ENCODE peak calls at places on chromosomes 5 and 9, in seven cellular contexts. One of them, this sample, is unnamed.

GRCh38 chr5:138636401-138636944 is 61.3 kb upstream of the HSPA9 start:
- DNase-seq in hypothalamus: no peak
- DNase-seq in Daoy: no peak
- DNase-seq in A549: no peak
- DNase-seq in central memory CD4-positive, alpha-beta T cell: no peak
- DNase-seq in activated T-cell treated with anti-CD3 and anti-CD28 coated beads for 1 hour: no peak
- DNase-seq in HEK293T: no peak
- DNase-seq in this sample: no peak

GRCh38 chr5:32736842-32737241 is 25.7 kb downstream of the NPR3 start:
- DNase-seq in hypothalamus: no peak
- DNase-seq in Daoy: no peak
- DNase-seq in A549: no peak
- DNase-seq in central memory CD4-positive, alpha-beta T cell: no peak
- DNase-seq in activated T-cell treated with anti-CD3 and anti-CD28 coated beads for 1 hour: no peak
- DNase-seq in HEK293T: no peak
- DNase-seq in this sample: no peak

GRCh38 chr5:158644301-158644700 is 455.4 kb downstream of the EBF1 start:
- DNase-seq in hypothalamus: no peak
- DNase-seq in Daoy: peak; percentile 8
- DNase-seq in A549: no peak
- DNase-seq in central memory CD4-positive, alpha-beta T cell: no peak
- DNase-seq in activated T-cell treated with anti-CD3 and anti-CD28 coated beads for 1 hour: no peak
- DNase-seq in HEK293T: no peak
- DNase-seq in this sample: no peak

GRCh38 chr5:142542906-142543305 is 143.0 kb downstream of the FGF1 start:
- DNase-seq in hypothalamus: no peak
- DNase-seq in Daoy: no peak
- DNase-seq in A549: no peak
- DNase-seq in central memory CD4-positive, alpha-beta T cell: no peak
- DNase-seq in activated T-cell treated with anti-CD3 and anti-CD28 coated beads for 1 hour: no peak
- DNase-seq in HEK293T: no peak
- DNase-seq in this sample: no peak

GRCh38 chr5:172322028-172322965 is 38.7 kb upstream of the UBTD2 start:
- DNase-seq in hypothalamus: no peak
- DNase-seq in Daoy: peak; percentile 49
- DNase-seq in A549: no peak
- DNase-seq in central memory CD4-positive, alpha-beta T cell: no peak
- DNase-seq in activated T-cell treated with anti-CD3 and anti-CD28 coated beads for 1 hour: no peak
- DNase-seq in HEK293T: no peak
- DNase-seq in this sample: no peak

GRCh38 chr9:129876815-129877214 is 41.6 kb downstream of the USP20 start:
- DNase-seq in hypothalamus: no peak
- DNase-seq in Daoy: no peak
- DNase-seq in A549: no peak
- DNase-seq in central memory CD4-positive, alpha-beta T cell: no peak
- DNase-seq in activated T-cell treated with anti-CD3 and anti-CD28 coated beads for 1 hour: no peak
- DNase-seq in HEK293T: no peak
- DNase-seq in this sample: peak; percentile 72

GRCh38 chr5:157143127-157143959 is 678 bp upstream of the MED7 start:
- DNase-seq in hypothalamus: peak; percentile 8
- DNase-seq in Daoy: peak; percentile 45
- DNase-seq in A549: peak; percentile 84
- DNase-seq in central memory CD4-positive, alpha-beta T cell: no peak
- DNase-seq in activated T-cell treated with anti-CD3 and anti-CD28 coated beads for 1 hour: peak; percentile 21
- DNase-seq in HEK293T: peak; percentile 45
- DNase-seq in this sample: peak; percentile 51

GRCh38 chr5:9479361-9479760 is 66.5 kb downstream of the SEMA5A start:
- DNase-seq in hypothalamus: no peak
- DNase-seq in Daoy: no peak
- DNase-seq in A549: no peak
- DNase-seq in central memory CD4-positive, alpha-beta T cell: no peak
- DNase-seq in activated T-cell treated with anti-CD3 and anti-CD28 coated beads for 1 hour: no peak
- DNase-seq in HEK293T: no peak
- DNase-seq in this sample: no peak

GRCh38 chr9:111783857-111784256 is 10.9 kb downstream of the SHOC1 start:
- DNase-seq in hypothalamus: no peak
- DNase-seq in Daoy: no peak
- DNase-seq in A549: no peak
- DNase-seq in central memory CD4-positive, alpha-beta T cell: no peak
- DNase-seq in activated T-cell treated with anti-CD3 and anti-CD28 coated beads for 1 hour: no peak
- DNase-seq in HEK293T: no peak
- DNase-seq in this sample: no peak

GRCh38 chr5:112734597-112734996 is 3.1 kb upstream of the APC start:
- DNase-seq in hypothalamus: no peak
- DNase-seq in Daoy: no peak
- DNase-seq in A549: no peak
- DNase-seq in central memory CD4-positive, alpha-beta T cell: no peak
- DNase-seq in activated T-cell treated with anti-CD3 and anti-CD28 coated beads for 1 hour: no peak
- DNase-seq in HEK293T: no peak
- DNase-seq in this sample: no peak

GRCh38 chr9:124760719-124761118 is 10.4 kb downstream of the NR6A1 start:
- DNase-seq in hypothalamus: no peak
- DNase-seq in Daoy: no peak
- DNase-seq in A549: no peak
- DNase-seq in central memory CD4-positive, alpha-beta T cell: no peak
- DNase-seq in activated T-cell treated with anti-CD3 and anti-CD28 coated beads for 1 hour: no peak
- DNase-seq in HEK293T: no peak
- DNase-seq in this sample: no peak

GRCh38 chr5:66945389-66946349 is 250.9 kb downstream of the CD180 start:
- DNase-seq in hypothalamus: no peak
- DNase-seq in Daoy: peak; percentile 47
- DNase-seq in A549: no peak
- DNase-seq in central memory CD4-positive, alpha-beta T cell: no peak
- DNase-seq in activated T-cell treated with anti-CD3 and anti-CD28 coated beads for 1 hour: no peak
- DNase-seq in HEK293T: peak; percentile 26
- DNase-seq in this sample: no peak

GRCh38 chr9:109087795-109088194 is 32.0 kb downstream of the TMEM245 start:
- DNase-seq in hypothalamus: no peak
- DNase-seq in Daoy: no peak
- DNase-seq in A549: no peak
- DNase-seq in central memory CD4-positive, alpha-beta T cell: no peak
- DNase-seq in activated T-cell treated with anti-CD3 and anti-CD28 coated beads for 1 hour: no peak
- DNase-seq in HEK293T: no peak
- DNase-seq in this sample: no peak

GRCh38 chr5:4203146-4203545 is 607.5 kb downstream of the IRX1 start:
- DNase-seq in hypothalamus: no peak
- DNase-seq in Daoy: no peak
- DNase-seq in A549: no peak
- DNase-seq in central memory CD4-positive, alpha-beta T cell: no peak
- DNase-seq in activated T-cell treated with anti-CD3 and anti-CD28 coated beads for 1 hour: no peak
- DNase-seq in HEK293T: no peak
- DNase-seq in this sample: no peak

GRCh38 chr5:61416410-61416809 is 84.4 kb downstream of the ZSWIM6 start:
- DNase-seq in hypothalamus: no peak
- DNase-seq in Daoy: peak; percentile 8
- DNase-seq in A549: no peak
- DNase-seq in central memory CD4-positive, alpha-beta T cell: no peak
- DNase-seq in activated T-cell treated with anti-CD3 and anti-CD28 coated beads for 1 hour: no peak
- DNase-seq in HEK293T: no peak
- DNase-seq in this sample: no peak

GRCh38 chr5:143110591-143110990 is 292.9 kb downstream of the NR3C1 start:
- DNase-seq in hypothalamus: no peak
- DNase-seq in Daoy: no peak
- DNase-seq in A549: no peak
- DNase-seq in central memory CD4-positive, alpha-beta T cell: no peak
- DNase-seq in activated T-cell treated with anti-CD3 and anti-CD28 coated beads for 1 hour: no peak
- DNase-seq in HEK293T: no peak
- DNase-seq in this sample: no peak

GRCh38 chr5:174625591-174626365 is 98.6 kb upstream of the MSX2 start:
- DNase-seq in hypothalamus: no peak
- DNase-seq in Daoy: peak; percentile 37
- DNase-seq in A549: no peak
- DNase-seq in central memory CD4-positive, alpha-beta T cell: no peak
- DNase-seq in activated T-cell treated with anti-CD3 and anti-CD28 coated beads for 1 hour: no peak
- DNase-seq in HEK293T: no peak
- DNase-seq in this sample: no peak

GRCh38 chr5:31983851-31984250 is 190.3 kb downstream of the GOLPH3 start:
- DNase-seq in hypothalamus: no peak
- DNase-seq in Daoy: no peak
- DNase-seq in A549: no peak
- DNase-seq in central memory CD4-positive, alpha-beta T cell: no peak
- DNase-seq in activated T-cell treated with anti-CD3 and anti-CD28 coated beads for 1 hour: no peak
- DNase-seq in HEK293T: no peak
- DNase-seq in this sample: no peak

GRCh38 chr5:3310551-3311340 is 284.9 kb upstream of the IRX1 start:
- DNase-seq in hypothalamus: no peak
- DNase-seq in Daoy: peak; percentile 97
- DNase-seq in A549: no peak
- DNase-seq in central memory CD4-positive, alpha-beta T cell: no peak
- DNase-seq in activated T-cell treated with anti-CD3 and anti-CD28 coated beads for 1 hour: no peak
- DNase-seq in HEK293T: no peak
- DNase-seq in this sample: no peak

GRCh38 chr9:72305102-72305546 is 59.9 kb downstream of the ZFAND5 start:
- DNase-seq in hypothalamus: peak; percentile 18
- DNase-seq in Daoy: peak; percentile 77
- DNase-seq in A549: peak; percentile 97
- DNase-seq in central memory CD4-positive, alpha-beta T cell: peak; percentile 14
- DNase-seq in activated T-cell treated with anti-CD3 and anti-CD28 coated beads for 1 hour: no peak
- DNase-seq in HEK293T: peak; percentile 69
- DNase-seq in this sample: peak; percentile 47

GRCh38 chr5:56278267-56278826 is 45.2 kb upstream of the ANKRD55 start:
- DNase-seq in hypothalamus: no peak
- DNase-seq in Daoy: peak; percentile 77
- DNase-seq in A549: no peak
- DNase-seq in central memory CD4-positive, alpha-beta T cell: no peak
- DNase-seq in activated T-cell treated with anti-CD3 and anti-CD28 coated beads for 1 hour: no peak
- DNase-seq in HEK293T: no peak
- DNase-seq in this sample: no peak

GRCh38 chr9:70589571-70590263 is 175.3 kb upstream of the KLF9 start:
- DNase-seq in hypothalamus: no peak
- DNase-seq in Daoy: peak; percentile 73
- DNase-seq in A549: no peak
- DNase-seq in central memory CD4-positive, alpha-beta T cell: no peak
- DNase-seq in activated T-cell treated with anti-CD3 and anti-CD28 coated beads for 1 hour: no peak
- DNase-seq in HEK293T: no peak
- DNase-seq in this sample: no peak

GRCh38 chr5:88745093-88745696 is 137.8 kb downstream of the MEF2C start:
- DNase-seq in hypothalamus: no peak
- DNase-seq in Daoy: no peak
- DNase-seq in A549: no peak
- DNase-seq in central memory CD4-positive, alpha-beta T cell: no peak
- DNase-seq in activated T-cell treated with anti-CD3 and anti-CD28 coated beads for 1 hour: no peak
- DNase-seq in HEK293T: no peak
- DNase-seq in this sample: no peak

GRCh38 chr9:77291714-77292113 is 114.4 kb downstream of the VPS13A start:
- DNase-seq in hypothalamus: no peak
- DNase-seq in Daoy: peak; percentile 25
- DNase-seq in A549: peak; percentile 29
- DNase-seq in central memory CD4-positive, alpha-beta T cell: no peak
- DNase-seq in activated T-cell treated with anti-CD3 and anti-CD28 coated beads for 1 hour: no peak
- DNase-seq in HEK293T: peak; percentile 58
- DNase-seq in this sample: no peak

GRCh38 chr5:41433552-41434181 is 76.7 kb downstream of the PLCXD3 start:
- DNase-seq in hypothalamus: no peak
- DNase-seq in Daoy: no peak
- DNase-seq in A549: no peak
- DNase-seq in central memory CD4-positive, alpha-beta T cell: no peak
- DNase-seq in activated T-cell treated with anti-CD3 and anti-CD28 coated beads for 1 hour: no peak
- DNase-seq in HEK293T: peak; percentile 19
- DNase-seq in this sample: no peak

GRCh38 chr9:34430843-34431437 is 27.4 kb downstream of the FAM219A start:
- DNase-seq in hypothalamus: no peak
- DNase-seq in Daoy: peak; percentile 51
- DNase-seq in A549: peak; percentile 8
- DNase-seq in central memory CD4-positive, alpha-beta T cell: no peak
- DNase-seq in activated T-cell treated with anti-CD3 and anti-CD28 coated beads for 1 hour: no peak
- DNase-seq in HEK293T: peak; percentile 39
- DNase-seq in this sample: no peak

GRCh38 chr9:89870207-89870606 is 265.4 kb downstream of the GADD45G start:
- DNase-seq in hypothalamus: no peak
- DNase-seq in Daoy: no peak
- DNase-seq in A549: no peak
- DNase-seq in central memory CD4-positive, alpha-beta T cell: no peak
- DNase-seq in activated T-cell treated with anti-CD3 and anti-CD28 coated beads for 1 hour: no peak
- DNase-seq in HEK293T: no peak
- DNase-seq in this sample: no peak

GRCh38 chr5:111859533-111860270 is 102.7 kb upstream of the NREP start:
- DNase-seq in hypothalamus: no peak
- DNase-seq in Daoy: no peak
- DNase-seq in A549: no peak
- DNase-seq in central memory CD4-positive, alpha-beta T cell: no peak
- DNase-seq in activated T-cell treated with anti-CD3 and anti-CD28 coated beads for 1 hour: no peak
- DNase-seq in HEK293T: no peak
- DNase-seq in this sample: no peak

GRCh38 chr9:70998962-70999361 is 122.5 kb downstream of the TRPM3 start:
- DNase-seq in hypothalamus: no peak
- DNase-seq in Daoy: peak; percentile 17
- DNase-seq in A549: no peak
- DNase-seq in central memory CD4-positive, alpha-beta T cell: no peak
- DNase-seq in activated T-cell treated with anti-CD3 and anti-CD28 coated beads for 1 hour: no peak
- DNase-seq in HEK293T: no peak
- DNase-seq in this sample: no peak

GRCh38 chr9:132541966-132542830 is 40.2 kb upstream of the BARHL1 start:
- DNase-seq in hypothalamus: no peak
- DNase-seq in Daoy: no peak
- DNase-seq in A549: no peak
- DNase-seq in central memory CD4-positive, alpha-beta T cell: no peak
- DNase-seq in activated T-cell treated with anti-CD3 and anti-CD28 coated beads for 1 hour: no peak
- DNase-seq in HEK293T: no peak
- DNase-seq in this sample: no peak

GRCh38 chr5:16600397-16600796 is 16.4 kb downstream of the RETREG1 start:
- DNase-seq in hypothalamus: peak; percentile 77
- DNase-seq in Daoy: peak; percentile 42
- DNase-seq in A549: no peak
- DNase-seq in central memory CD4-positive, alpha-beta T cell: no peak
- DNase-seq in activated T-cell treated with anti-CD3 and anti-CD28 coated beads for 1 hour: no peak
- DNase-seq in HEK293T: no peak
- DNase-seq in this sample: no peak

GRCh38 chr9:11204521-11204920 is 591.7 kb upstream of the PTPRD start:
- DNase-seq in hypothalamus: no peak
- DNase-seq in Daoy: no peak
- DNase-seq in A549: no peak
- DNase-seq in central memory CD4-positive, alpha-beta T cell: no peak
- DNase-seq in activated T-cell treated with anti-CD3 and anti-CD28 coated beads for 1 hour: no peak
- DNase-seq in HEK293T: no peak
- DNase-seq in this sample: no peak

GRCh38 chr5:1034986-1035385 is 26.4 kb downstream of the NKD2 start:
- DNase-seq in hypothalamus: no peak
- DNase-seq in Daoy: no peak
- DNase-seq in A549: no peak
- DNase-seq in central memory CD4-positive, alpha-beta T cell: no peak
- DNase-seq in activated T-cell treated with anti-CD3 and anti-CD28 coated beads for 1 hour: no peak
- DNase-seq in HEK293T: no peak
- DNase-seq in this sample: no peak

GRCh38 chr5:922041-922744 is 29.5 kb downstream of the TRIP13 start:
- DNase-seq in hypothalamus: no peak
- DNase-seq in Daoy: no peak
- DNase-seq in A549: no peak
- DNase-seq in central memory CD4-positive, alpha-beta T cell: no peak
- DNase-seq in activated T-cell treated with anti-CD3 and anti-CD28 coated beads for 1 hour: no peak
- DNase-seq in HEK293T: no peak
- DNase-seq in this sample: no peak

GRCh38 chr9:38376266-38376665 is 16.2 kb upstream of the ALDH1B1 start:
- DNase-seq in hypothalamus: no peak
- DNase-seq in Daoy: no peak
- DNase-seq in A549: no peak
- DNase-seq in central memory CD4-positive, alpha-beta T cell: no peak
- DNase-seq in activated T-cell treated with anti-CD3 and anti-CD28 coated beads for 1 hour: no peak
- DNase-seq in HEK293T: no peak
- DNase-seq in this sample: no peak

GRCh38 chr9:126471084-126471611 is 142.6 kb upstream of the LMX1B start:
- DNase-seq in hypothalamus: no peak
- DNase-seq in Daoy: peak; percentile 90
- DNase-seq in A549: no peak
- DNase-seq in central memory CD4-positive, alpha-beta T cell: peak; percentile 85
- DNase-seq in activated T-cell treated with anti-CD3 and anti-CD28 coated beads for 1 hour: peak; percentile 41
- DNase-seq in HEK293T: no peak
- DNase-seq in this sample: peak; percentile 93

GRCh38 chr5:56908942-56909293 is 478 bp upstream of the SETD9 start:
- DNase-seq in hypothalamus: peak; percentile 51
- DNase-seq in Daoy: no peak
- DNase-seq in A549: no peak
- DNase-seq in central memory CD4-positive, alpha-beta T cell: no peak
- DNase-seq in activated T-cell treated with anti-CD3 and anti-CD28 coated beads for 1 hour: no peak
- DNase-seq in HEK293T: peak; percentile 58
- DNase-seq in this sample: no peak